ENCODE peak calls at places on chromosomes 4 and X, in nine cellular contexts. Y, K, Q, W, C, M, V, D and T are unnamed samples.

GRCh38 chr4:78766026-78766425 is 10.1 kb upstream of the BMP2K start:
- DNase-seq in V (no peak), K (no peak), D (peak; percentile 84), Q (no peak), Y (no peak), M (no peak), W (no peak), C (no peak), T (no peak)

GRCh38 chr4:181475781-181476180 is 767.4 kb upstream of the TENM3 start:
- DNase-seq in K (no peak), W (no peak), M (no peak), Q (no peak), C (no peak), Y (no peak), V (no peak), D (peak; percentile 2), T (no peak)

GRCh38 chrX:77275392-77275791 is 171.8 kb upstream of the FGF16 start:
- DNase-seq in W (no peak), V (no peak), M (no peak), C (no peak), K (no peak), Y (no peak), D (no peak), Q (no peak), T (no peak)

GRCh38 chr4:6969826-6970800 is 60.5 kb downstream of the TBC1D14 start:
- DNase-seq in D (no peak), C (no peak), V (no peak), K (no peak), Y (no peak), W (no peak), Q (no peak), M (no peak), T (no peak)

GRCh38 chrX:38142598-38142997 is 78.1 kb downstream of the SRPX start:
- DNase-seq in V (no peak), Q (no peak), K (no peak), D (peak; percentile 77), W (no peak), Y (no peak), M (no peak), C (no peak), T (peak; percentile 32)

GRCh38 chr4:102311912-102312311 is 33.4 kb downstream of the SLC39A8 start:
- DNase-seq in D (no peak), Y (no peak), K (no peak), W (no peak), M (no peak), C (no peak), V (no peak), Q (no peak), T (no peak)

GRCh38 chr4:13533670-13534343 is 10.5 kb downstream of the NKX3-2 start:
- DNase-seq in D (no peak), Y (no peak), K (no peak), Q (no peak), V (no peak), W (no peak), C (no peak), M (no peak), T (no peak)

GRCh38 chrX:17738002-17738713 is 865 bp downstream of the SCML1 start:
- DNase-seq in M (no peak), D (peak; percentile 29), Y (peak; percentile 4), W (no peak), K (no peak), C (peak; percentile 25), V (peak; percentile 62), Q (peak; percentile 37), T (no peak)

GRCh38 chrX:134542485-134542884 is 82.5 kb downstream of the HPRT1 start:
- DNase-seq in Y (no peak), D (peak; percentile 84), Q (peak; percentile 53), W (peak; percentile 33), M (no peak), C (no peak), K (no peak), V (peak; percentile 54), T (no peak)

GRCh38 chr4:147830987-147831386 is 99.1 kb downstream of the ARHGAP10 start:
- DNase-seq in Q (peak; percentile 18), V (peak; percentile 84), C (no peak), D (peak; percentile 83), W (no peak), K (no peak), Y (no peak), M (no peak), T (no peak)

GRCh38 chr4:83129258-83129657 is 14.7 kb upstream of the PLAC8 start:
- DNase-seq in K (no peak), Y (no peak), V (no peak), D (no peak), C (no peak), M (no peak), Q (no peak), W (no peak), T (no peak)

GRCh38 chr4:85717366-85717765 is 242.4 kb downstream of the ARHGAP24 start:
- DNase-seq in M (no peak), Q (no peak), K (peak; percentile 55), Y (no peak), C (no peak), W (no peak), D (peak; percentile 76), V (no peak), T (peak; percentile 29)

GRCh38 chrX:106874075-106874474 is 29.1 kb downstream of the RIPPLY1 start:
- DNase-seq in Y (no peak), V (peak; percentile 63), C (no peak), M (no peak), Q (peak; percentile 35), W (no peak), D (peak; percentile 51), K (no peak), T (no peak)

GRCh38 chrX:2497961-2498780 is 2.6 kb downstream of the DHRSX start:
- DNase-seq in M (peak; percentile 39), Y (no peak), D (peak; percentile 43), C (no peak), K (no peak), V (no peak), Q (peak; percentile 69), W (no peak), T (no peak)

GRCh38 chrX:329291-329910 is 10.8 kb upstream of the GTPBP6 start:
- DNase-seq in D (no peak), C (no peak), Q (no peak), V (no peak), Y (no peak), M (peak; percentile 20), W (no peak), K (no peak), T (no peak)

GRCh38 chr4:73220815-73221214 is 37.8 kb downstream of the ANKRD17 start:
- DNase-seq in M (no peak), C (no peak), Y (no peak), W (no peak), K (no peak), V (no peak), Q (no peak), D (no peak), T (no peak)

GRCh38 chr4:8278009-8278395 is 8.4 kb downstream of the HTRA3 start:
- DNase-seq in C (no peak), M (no peak), W (no peak), Q (no peak), V (peak; percentile 43), D (peak; percentile 42), K (no peak), Y (no peak), T (no peak)

GRCh38 chrX:123138473-123138872 is 45.6 kb upstream of the GRIA3 start:
- DNase-seq in D (peak; percentile 74), Y (no peak), V (no peak), Q (no peak), K (peak; percentile 28), W (no peak), M (no peak), C (no peak), T (peak; percentile 20)

GRCh38 chr4:69095301-69095731 is 958 bp upstream of the UGT2B7 start:
- DNase-seq in Y (no peak), Q (peak; percentile 89), K (no peak), D (peak; percentile 75), C (no peak), W (no peak), V (peak; percentile 72), M (no peak), T (no peak)

GRCh38 chr4:149885896-149886295 is 70.3 kb upstream of the IQCM start:
- DNase-seq in D (peak; percentile 53), M (no peak), Y (no peak), W (no peak), V (peak; percentile 78), K (peak; percentile 71), C (no peak), Q (no peak), T (peak; percentile 70)

GRCh38 chrX:110089656-110090404 is 86.9 kb downstream of the TMEM164 start:
- DNase-seq in W (no peak), M (no peak), V (no peak), K (no peak), Y (no peak), D (no peak), Q (no peak), C (no peak), T (no peak)

GRCh38 chr4:156528216-156528615 is 443.4 kb downstream of the PDGFC start:
- DNase-seq in Q (no peak), C (no peak), D (no peak), W (no peak), M (no peak), V (no peak), K (no peak), Y (no peak), T (no peak)

GRCh38 chrX:45515262-45516215 is 314.9 kb upstream of the DIPK2B start:
- DNase-seq in K (peak; percentile 91), D (peak; percentile 97), W (peak; percentile 12), M (peak; percentile 46), C (no peak), Y (peak; percentile 2), V (peak; percentile 93), Q (peak; percentile 95), T (peak; percentile 93)

GRCh38 chr4:54548098-54548620 is 109.6 kb upstream of the KIT start:
- DNase-seq in K (no peak), D (no peak), C (no peak), V (no peak), Q (no peak), M (no peak), Y (no peak), W (no peak), T (no peak)

GRCh38 chrX:11968470-11968869 is 169.8 kb upstream of the FRMPD4 start:
- DNase-seq in W (no peak), D (no peak), M (no peak), K (no peak), Y (no peak), V (no peak), C (no peak), Q (peak; percentile 93), T (no peak)

GRCh38 chr4:168724960-168725359 is 228.1 kb downstream of the PALLD start:
- DNase-seq in C (no peak), D (peak; percentile 72), W (no peak), M (no peak), Q (no peak), V (no peak), Y (no peak), K (no peak), T (peak; percentile 37)

GRCh38 chr4:19300213-19300612 is 951.5 kb upstream of the SLIT2 start:
- DNase-seq in W (no peak), M (no peak), K (peak; percentile 39), V (peak; percentile 67), Q (no peak), C (no peak), D (peak; percentile 84), Y (no peak), T (peak; percentile 41)

GRCh38 chrX:118545510-118545909 is 49.9 kb downstream of the DOCK11 start:
- DNase-seq in V (peak; percentile 39), K (no peak), D (no peak), M (no peak), Q (no peak), C (no peak), W (no peak), Y (no peak), T (no peak)

GRCh38 chr4:7514281-7514680 is 79.6 kb upstream of the PSAPL1 start:
- DNase-seq in M (no peak), Q (no peak), V (no peak), K (no peak), C (no peak), W (no peak), D (no peak), Y (no peak), T (no peak)